ENCODE peak calls at places on chromosomes 16 and 17, in eight cellular contexts. One of them, this sample, is unnamed.
A peak's percentile ranks its signal among the peaks of the same experiment; 100 is the strongest.

GRCh38 chr17:72175787-72176515 is 55.1 kb downstream of the SOX9 start:
- DNase-seq in naive thymus-derived CD8-positive, alpha-beta T cell: no peak
- DNase-seq in ELR: no peak
- DNase-seq in T-helper 2 cell: no peak
- DNase-seq in GM19239: no peak
- DNase-seq in skeletal muscle cell: peak; percentile 39
- DNase-seq in fibroblast of pulmonary artery: peak; percentile 21
- DNase-seq in cardiac fibroblast: no peak
- DNase-seq in this sample: no peak

GRCh38 chr16:2147981-2148671 is at the start of gene RAB26:
- DNase-seq in naive thymus-derived CD8-positive, alpha-beta T cell: peak; percentile 63
- DNase-seq in ELR: peak; percentile 64
- DNase-seq in T-helper 2 cell: peak; percentile 41
- DNase-seq in GM19239: no peak
- DNase-seq in skeletal muscle cell: no peak
- DNase-seq in fibroblast of pulmonary artery: peak; percentile 48
- DNase-seq in cardiac fibroblast: peak; percentile 39
- DNase-seq in this sample: peak; percentile 42

GRCh38 chr16:68969338-68969737 is 126.0 kb downstream of the TANGO6 start:
- DNase-seq in naive thymus-derived CD8-positive, alpha-beta T cell: no peak
- DNase-seq in ELR: no peak
- DNase-seq in T-helper 2 cell: no peak
- DNase-seq in GM19239: no peak
- DNase-seq in skeletal muscle cell: no peak
- DNase-seq in fibroblast of pulmonary artery: no peak
- DNase-seq in cardiac fibroblast: no peak
- DNase-seq in this sample: no peak

GRCh38 chr17:8237175-8237574 is 10.7 kb downstream of the CTC1 start:
- DNase-seq in naive thymus-derived CD8-positive, alpha-beta T cell: no peak
- DNase-seq in ELR: no peak
- DNase-seq in T-helper 2 cell: no peak
- DNase-seq in GM19239: no peak
- DNase-seq in skeletal muscle cell: no peak
- DNase-seq in fibroblast of pulmonary artery: no peak
- DNase-seq in cardiac fibroblast: no peak
- DNase-seq in this sample: no peak

GRCh38 chr17:63944736-63945499 is 12.8 kb upstream of the CD79B start:
- DNase-seq in naive thymus-derived CD8-positive, alpha-beta T cell: no peak
- DNase-seq in ELR: no peak
- DNase-seq in T-helper 2 cell: no peak
- DNase-seq in GM19239: no peak
- DNase-seq in skeletal muscle cell: no peak
- DNase-seq in fibroblast of pulmonary artery: no peak
- DNase-seq in cardiac fibroblast: no peak
- DNase-seq in this sample: no peak

GRCh38 chr16:70658921-70659320 is 12.6 kb downstream of the IL34 start:
- DNase-seq in naive thymus-derived CD8-positive, alpha-beta T cell: no peak
- DNase-seq in ELR: no peak
- DNase-seq in T-helper 2 cell: no peak
- DNase-seq in GM19239: no peak
- DNase-seq in skeletal muscle cell: no peak
- DNase-seq in fibroblast of pulmonary artery: no peak
- DNase-seq in cardiac fibroblast: no peak
- DNase-seq in this sample: no peak

GRCh38 chr16:5971106-5971505 is 873.5 kb upstream of the EEF2KMT start:
- DNase-seq in naive thymus-derived CD8-positive, alpha-beta T cell: no peak
- DNase-seq in ELR: no peak
- DNase-seq in T-helper 2 cell: no peak
- DNase-seq in GM19239: no peak
- DNase-seq in skeletal muscle cell: no peak
- DNase-seq in fibroblast of pulmonary artery: no peak
- DNase-seq in cardiac fibroblast: no peak
- DNase-seq in this sample: no peak

GRCh38 chr17:35889818-35890773 is 9.9 kb upstream of the CCL5 start:
- DNase-seq in naive thymus-derived CD8-positive, alpha-beta T cell: no peak
- DNase-seq in ELR: peak; percentile 42
- DNase-seq in T-helper 2 cell: no peak
- DNase-seq in GM19239: no peak
- DNase-seq in skeletal muscle cell: no peak
- DNase-seq in fibroblast of pulmonary artery: peak; percentile 89
- DNase-seq in cardiac fibroblast: peak; percentile 78
- DNase-seq in this sample: no peak

GRCh38 chr16:82185012-82185411 is 15.0 kb upstream of the MPHOSPH6 start:
- DNase-seq in naive thymus-derived CD8-positive, alpha-beta T cell: no peak
- DNase-seq in ELR: no peak
- DNase-seq in T-helper 2 cell: no peak
- DNase-seq in GM19239: no peak
- DNase-seq in skeletal muscle cell: no peak
- DNase-seq in fibroblast of pulmonary artery: no peak
- DNase-seq in cardiac fibroblast: no peak
- DNase-seq in this sample: no peak

GRCh38 chr16:64307431-64307830 is 814.4 kb downstream of the CDH11 start:
- DNase-seq in naive thymus-derived CD8-positive, alpha-beta T cell: no peak
- DNase-seq in ELR: no peak
- DNase-seq in T-helper 2 cell: no peak
- DNase-seq in GM19239: no peak
- DNase-seq in skeletal muscle cell: no peak
- DNase-seq in fibroblast of pulmonary artery: no peak
- DNase-seq in cardiac fibroblast: no peak
- DNase-seq in this sample: no peak

GRCh38 chr16:29743475-29743826 is 2.3 kb downstream of the C16orf54 start:
- DNase-seq in naive thymus-derived CD8-positive, alpha-beta T cell: no peak
- DNase-seq in ELR: no peak
- DNase-seq in T-helper 2 cell: no peak
- DNase-seq in GM19239: no peak
- DNase-seq in skeletal muscle cell: no peak
- DNase-seq in fibroblast of pulmonary artery: no peak
- DNase-seq in cardiac fibroblast: no peak
- DNase-seq in this sample: no peak

GRCh38 chr16:54576776-54577175 is 290.2 kb upstream of the IRX3 start:
- DNase-seq in naive thymus-derived CD8-positive, alpha-beta T cell: no peak
- DNase-seq in ELR: no peak
- DNase-seq in T-helper 2 cell: no peak
- DNase-seq in GM19239: no peak
- DNase-seq in skeletal muscle cell: no peak
- DNase-seq in fibroblast of pulmonary artery: no peak
- DNase-seq in cardiac fibroblast: no peak
- DNase-seq in this sample: no peak

GRCh38 chr16:87747626-87748025 is 18.2 kb downstream of the KLHDC4 start:
- DNase-seq in naive thymus-derived CD8-positive, alpha-beta T cell: no peak
- DNase-seq in ELR: no peak
- DNase-seq in T-helper 2 cell: no peak
- DNase-seq in GM19239: no peak
- DNase-seq in skeletal muscle cell: no peak
- DNase-seq in fibroblast of pulmonary artery: no peak
- DNase-seq in cardiac fibroblast: no peak
- DNase-seq in this sample: no peak

GRCh38 chr16:14186954-14187306 is 115.8 kb downstream of the MRTFB start:
- DNase-seq in naive thymus-derived CD8-positive, alpha-beta T cell: no peak
- DNase-seq in ELR: no peak
- DNase-seq in T-helper 2 cell: no peak
- DNase-seq in GM19239: no peak
- DNase-seq in skeletal muscle cell: no peak
- DNase-seq in fibroblast of pulmonary artery: no peak
- DNase-seq in cardiac fibroblast: peak; percentile 45
- DNase-seq in this sample: no peak

GRCh38 chr17:18002171-18002570 is 29.5 kb downstream of the DRC3 start:
- DNase-seq in naive thymus-derived CD8-positive, alpha-beta T cell: no peak
- DNase-seq in ELR: no peak
- DNase-seq in T-helper 2 cell: no peak
- DNase-seq in GM19239: no peak
- DNase-seq in skeletal muscle cell: no peak
- DNase-seq in fibroblast of pulmonary artery: no peak
- DNase-seq in cardiac fibroblast: peak; percentile 43
- DNase-seq in this sample: no peak

GRCh38 chr17:45143767-45144198 is 4.5 kb upstream of the HEXIM1 start:
- DNase-seq in naive thymus-derived CD8-positive, alpha-beta T cell: peak; percentile 48
- DNase-seq in ELR: peak; percentile 66
- DNase-seq in T-helper 2 cell: no peak
- DNase-seq in GM19239: no peak
- DNase-seq in skeletal muscle cell: peak; percentile 83
- DNase-seq in fibroblast of pulmonary artery: peak; percentile 88
- DNase-seq in cardiac fibroblast: peak; percentile 85
- DNase-seq in this sample: no peak

GRCh38 chr16:50369133-50369804 is 481 bp upstream of the BRD7 start:
- DNase-seq in naive thymus-derived CD8-positive, alpha-beta T cell: no peak
- DNase-seq in ELR: no peak
- DNase-seq in T-helper 2 cell: no peak
- DNase-seq in GM19239: no peak
- DNase-seq in skeletal muscle cell: no peak
- DNase-seq in fibroblast of pulmonary artery: no peak
- DNase-seq in cardiac fibroblast: no peak
- DNase-seq in this sample: no peak

GRCh38 chr17:64216030-64216384 is 47.1 kb downstream of the TEX2 start:
- DNase-seq in naive thymus-derived CD8-positive, alpha-beta T cell: no peak
- DNase-seq in ELR: no peak
- DNase-seq in T-helper 2 cell: no peak
- DNase-seq in GM19239: no peak
- DNase-seq in skeletal muscle cell: no peak
- DNase-seq in fibroblast of pulmonary artery: peak; percentile 58
- DNase-seq in cardiac fibroblast: peak; percentile 60
- DNase-seq in this sample: no peak

GRCh38 chr16:46974352-46974751 is 878 bp upstream of the DNAJA2 start:
- DNase-seq in naive thymus-derived CD8-positive, alpha-beta T cell: peak; percentile 5
- DNase-seq in ELR: peak; percentile 53
- DNase-seq in T-helper 2 cell: peak; percentile 5
- DNase-seq in GM19239: peak; percentile 18
- DNase-seq in skeletal muscle cell: no peak
- DNase-seq in fibroblast of pulmonary artery: no peak
- DNase-seq in cardiac fibroblast: peak; percentile 26
- DNase-seq in this sample: no peak

GRCh38 chr17:77886387-77886728 is 72.1 kb upstream of the TNRC6C start:
- DNase-seq in naive thymus-derived CD8-positive, alpha-beta T cell: no peak
- DNase-seq in ELR: no peak
- DNase-seq in T-helper 2 cell: no peak
- DNase-seq in GM19239: no peak
- DNase-seq in skeletal muscle cell: no peak
- DNase-seq in fibroblast of pulmonary artery: no peak
- DNase-seq in cardiac fibroblast: no peak
- DNase-seq in this sample: no peak